ENCODE peak calls at places on chromosomes 12 and 14, in eight cellular contexts. One of them, this sample, is unnamed.

GRCh38 chr14:80992580-80992979 is 37.2 kb downstream of the TSHR start:
- DNase-seq in MM.1S: no peak
- DNase-seq in astrocyte: no peak
- DNase-seq in heart left ventricle: no peak
- DNase-seq in A673: no peak
- DNase-seq in cardiac muscle cell: no peak
- DNase-seq in H1: no peak
- DNase-seq in mammary epithelial cell: no peak
- DNase-seq in this sample: no peak

GRCh38 chr14:99427632-99428315 is 52.9 kb downstream of the SETD3 start:
- DNase-seq in A673: peak; percentile 55
- DNase-seq in astrocyte: peak; percentile 60
- DNase-seq in heart left ventricle: no peak
- DNase-seq in cardiac muscle cell: peak; percentile 18
- DNase-seq in mammary epithelial cell: no peak
- DNase-seq in MM.1S: no peak
- DNase-seq in H1: no peak
- DNase-seq in this sample: no peak

GRCh38 chr12:62671321-62671720 is 204.7 kb downstream of the MON2 start:
- DNase-seq in H1: no peak
- DNase-seq in MM.1S: no peak
- DNase-seq in cardiac muscle cell: no peak
- DNase-seq in heart left ventricle: no peak
- DNase-seq in astrocyte: no peak
- DNase-seq in mammary epithelial cell: peak; percentile 50
- DNase-seq in A673: no peak
- DNase-seq in this sample: no peak

GRCh38 chr14:57533214-57533613 is 39.6 kb upstream of the CCDC198 start:
- DNase-seq in A673: peak; percentile 72
- DNase-seq in heart left ventricle: no peak
- DNase-seq in H1: no peak
- DNase-seq in cardiac muscle cell: peak; percentile 15
- DNase-seq in astrocyte: no peak
- DNase-seq in MM.1S: peak; percentile 23
- DNase-seq in mammary epithelial cell: no peak
- DNase-seq in this sample: no peak

GRCh38 chr12:14994610-14995009 is 21.8 kb downstream of the PDE6H start:
- DNase-seq in cardiac muscle cell: no peak
- DNase-seq in astrocyte: peak; percentile 2
- DNase-seq in mammary epithelial cell: no peak
- DNase-seq in heart left ventricle: no peak
- DNase-seq in A673: no peak
- DNase-seq in MM.1S: no peak
- DNase-seq in H1: no peak
- DNase-seq in this sample: no peak

GRCh38 chr14:36582011-36582873 is at the start of gene NKX2-8:
- DNase-seq in cardiac muscle cell: no peak
- DNase-seq in heart left ventricle: no peak
- DNase-seq in A673: peak; percentile 21
- DNase-seq in H1: peak; percentile 76
- DNase-seq in MM.1S: no peak
- DNase-seq in mammary epithelial cell: peak; percentile 19
- DNase-seq in astrocyte: no peak
- DNase-seq in this sample: no peak

GRCh38 chr12:85299058-85299457 is 19.0 kb downstream of the ALX1 start:
- DNase-seq in cardiac muscle cell: no peak
- DNase-seq in MM.1S: peak; percentile 58
- DNase-seq in H1: no peak
- DNase-seq in astrocyte: no peak
- DNase-seq in heart left ventricle: no peak
- DNase-seq in A673: no peak
- DNase-seq in mammary epithelial cell: no peak
- DNase-seq in this sample: no peak

GRCh38 chr14:54252072-54252730 is 144.6 kb upstream of the CDKN3 start:
- DNase-seq in A673: no peak
- DNase-seq in cardiac muscle cell: peak; percentile 76
- DNase-seq in MM.1S: no peak
- DNase-seq in mammary epithelial cell: peak; percentile 88
- DNase-seq in heart left ventricle: no peak
- DNase-seq in H1: no peak
- DNase-seq in astrocyte: peak; percentile 97
- DNase-seq in this sample: no peak

GRCh38 chr12:95412826-95413311 is 61.1 kb upstream of the METAP2 start:
- DNase-seq in mammary epithelial cell: peak; percentile 79
- DNase-seq in A673: peak; percentile 82
- DNase-seq in astrocyte: peak; percentile 85
- DNase-seq in heart left ventricle: no peak
- DNase-seq in H1: no peak
- DNase-seq in MM.1S: no peak
- DNase-seq in cardiac muscle cell: peak; percentile 87
- DNase-seq in this sample: no peak

GRCh38 chr12:5796171-5797091 is 148.6 kb downstream of the ANO2 start:
- DNase-seq in heart left ventricle: peak; percentile 30
- DNase-seq in H1: peak; percentile 87
- DNase-seq in MM.1S: no peak
- DNase-seq in cardiac muscle cell: peak; percentile 2
- DNase-seq in A673: peak; percentile 47
- DNase-seq in mammary epithelial cell: no peak
- DNase-seq in astrocyte: no peak
- DNase-seq in this sample: no peak

GRCh38 chr12:63844391-63845341 is at the start of gene SRGAP1:
- DNase-seq in astrocyte: peak; percentile 66
- DNase-seq in H1: no peak
- DNase-seq in MM.1S: no peak
- DNase-seq in A673: peak; percentile 83
- DNase-seq in heart left ventricle: peak; percentile 70
- DNase-seq in cardiac muscle cell: peak; percentile 94
- DNase-seq in mammary epithelial cell: peak; percentile 67
- DNase-seq in this sample: peak; percentile 88

GRCh38 chr12:77720258-77720657 is 110.4 kb upstream of the NAV3 start:
- DNase-seq in mammary epithelial cell: no peak
- DNase-seq in heart left ventricle: no peak
- DNase-seq in MM.1S: no peak
- DNase-seq in A673: peak; percentile 75
- DNase-seq in astrocyte: no peak
- DNase-seq in cardiac muscle cell: no peak
- DNase-seq in H1: no peak
- DNase-seq in this sample: no peak

GRCh38 chr12:31896514-31897039 is 62.6 kb upstream of the RESF1 start:
- DNase-seq in mammary epithelial cell: peak; percentile 49
- DNase-seq in heart left ventricle: peak; percentile 40
- DNase-seq in astrocyte: peak; percentile 97
- DNase-seq in MM.1S: peak; percentile 99
- DNase-seq in A673: no peak
- DNase-seq in cardiac muscle cell: peak; percentile 98
- DNase-seq in H1: no peak
- DNase-seq in this sample: no peak

GRCh38 chr12:14771651-14772137 is 31.6 kb downstream of the WBP11 start:
- DNase-seq in H1: no peak
- DNase-seq in MM.1S: peak; percentile 30
- DNase-seq in mammary epithelial cell: no peak
- DNase-seq in cardiac muscle cell: no peak
- DNase-seq in astrocyte: no peak
- DNase-seq in heart left ventricle: no peak
- DNase-seq in A673: peak; percentile 4
- DNase-seq in this sample: no peak

GRCh38 chr12:46603776-46604456 is 221.9 kb downstream of the SLC38A4 start:
- DNase-seq in MM.1S: no peak
- DNase-seq in astrocyte: no peak
- DNase-seq in cardiac muscle cell: no peak
- DNase-seq in H1: no peak
- DNase-seq in A673: no peak
- DNase-seq in heart left ventricle: no peak
- DNase-seq in mammary epithelial cell: no peak
- DNase-seq in this sample: no peak

GRCh38 chr12:47944685-47945340 is 18.6 kb upstream of the TMEM106C start:
- DNase-seq in mammary epithelial cell: peak; percentile 24
- DNase-seq in H1: no peak
- DNase-seq in astrocyte: no peak
- DNase-seq in A673: no peak
- DNase-seq in heart left ventricle: no peak
- DNase-seq in MM.1S: no peak
- DNase-seq in cardiac muscle cell: no peak
- DNase-seq in this sample: no peak

GRCh38 chr12:28217805-28218204 is 27.5 kb downstream of the CCDC91 start:
- DNase-seq in H1: no peak
- DNase-seq in astrocyte: no peak
- DNase-seq in mammary epithelial cell: no peak
- DNase-seq in heart left ventricle: no peak
- DNase-seq in cardiac muscle cell: no peak
- DNase-seq in A673: no peak
- DNase-seq in MM.1S: no peak
- DNase-seq in this sample: no peak

GRCh38 chr12:116924558-116925453 is 14.1 kb downstream of the FBXW8 start:
- DNase-seq in astrocyte: peak; percentile 88
- DNase-seq in MM.1S: peak; percentile 83
- DNase-seq in heart left ventricle: no peak
- DNase-seq in H1: no peak
- DNase-seq in mammary epithelial cell: peak; percentile 88
- DNase-seq in A673: no peak
- DNase-seq in cardiac muscle cell: peak; percentile 57
- DNase-seq in this sample: no peak

GRCh38 chr12:101780599-101780998 is 41.3 kb upstream of the SYCP3 start:
- DNase-seq in heart left ventricle: no peak
- DNase-seq in cardiac muscle cell: no peak
- DNase-seq in MM.1S: no peak
- DNase-seq in A673: no peak
- DNase-seq in astrocyte: no peak
- DNase-seq in mammary epithelial cell: no peak
- DNase-seq in H1: no peak
- DNase-seq in this sample: no peak

GRCh38 chr14:64279719-64280668 is 14.2 kb downstream of the ESR2 start:
- DNase-seq in mammary epithelial cell: peak; percentile 65
- DNase-seq in H1: no peak
- DNase-seq in heart left ventricle: no peak
- DNase-seq in astrocyte: peak; percentile 33
- DNase-seq in MM.1S: no peak
- DNase-seq in cardiac muscle cell: peak; percentile 13
- DNase-seq in A673: no peak
- DNase-seq in this sample: no peak

GRCh38 chr12:60205500-60205899 is 609.7 kb downstream of the SLC16A7 start:
- DNase-seq in MM.1S: no peak
- DNase-seq in H1: no peak
- DNase-seq in heart left ventricle: no peak
- DNase-seq in astrocyte: peak; percentile 57
- DNase-seq in cardiac muscle cell: peak; percentile 52
- DNase-seq in mammary epithelial cell: peak; percentile 49
- DNase-seq in A673: peak; percentile 1
- DNase-seq in this sample: no peak

GRCh38 chr14:24665440-24665991 is 31.5 kb upstream of the GZMB start:
- DNase-seq in H1: no peak
- DNase-seq in astrocyte: no peak
- DNase-seq in cardiac muscle cell: no peak
- DNase-seq in A673: no peak
- DNase-seq in MM.1S: peak; percentile 69
- DNase-seq in heart left ventricle: no peak
- DNase-seq in mammary epithelial cell: peak; percentile 70
- DNase-seq in this sample: no peak

GRCh38 chr14:28754209-28754985 is 12.2 kb upstream of the FOXG1 start:
- DNase-seq in MM.1S: peak; percentile 12
- DNase-seq in cardiac muscle cell: peak; percentile 66
- DNase-seq in mammary epithelial cell: peak; percentile 23
- DNase-seq in heart left ventricle: no peak
- DNase-seq in astrocyte: no peak
- DNase-seq in H1: no peak
- DNase-seq in A673: peak; percentile 67
- DNase-seq in this sample: no peak

GRCh38 chr14:64549805-64550538 is at the start of gene PPP1R36:
- DNase-seq in heart left ventricle: peak; percentile 27
- DNase-seq in mammary epithelial cell: no peak
- DNase-seq in MM.1S: no peak
- DNase-seq in A673: peak; percentile 57
- DNase-seq in H1: peak; percentile 74
- DNase-seq in cardiac muscle cell: no peak
- DNase-seq in astrocyte: no peak
- DNase-seq in this sample: no peak

GRCh38 chr14:67526676-67527459 is 6.2 kb upstream of the PLEKHH1 start:
- DNase-seq in H1: peak; percentile 66
- DNase-seq in heart left ventricle: peak; percentile 13
- DNase-seq in mammary epithelial cell: peak; percentile 51
- DNase-seq in astrocyte: peak; percentile 16
- DNase-seq in cardiac muscle cell: peak; percentile 60
- DNase-seq in MM.1S: peak; percentile 21
- DNase-seq in A673: peak; percentile 70
- DNase-seq in this sample: no peak

DNA sequence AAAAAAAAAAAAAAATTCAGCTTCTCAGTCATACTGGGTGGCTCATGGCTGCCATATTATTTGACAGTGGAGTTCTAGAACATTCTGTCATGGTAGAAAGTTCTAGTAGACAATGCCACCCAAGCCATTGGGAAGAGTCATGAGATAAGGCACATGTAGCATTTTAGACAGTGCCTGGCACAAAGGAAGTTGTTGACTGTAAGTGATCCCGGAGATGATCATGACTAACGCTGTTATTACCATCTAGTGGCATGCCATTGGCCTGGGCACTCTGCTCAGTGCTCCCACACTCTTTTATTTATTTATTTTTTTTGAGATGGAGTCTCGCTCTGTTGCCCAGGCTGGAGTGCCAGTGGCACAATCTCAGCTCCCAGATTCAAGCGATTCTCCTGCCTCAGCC is 80.4 kb downstream of the FOXN4 start:
- DNase-seq in mammary epithelial cell: no peak
- DNase-seq in astrocyte: no peak
- DNase-seq in MM.1S: no peak
- DNase-seq in heart left ventricle: no peak
- DNase-seq in H1: no peak
- DNase-seq in cardiac muscle cell: no peak
- DNase-seq in A673: no peak
- DNase-seq in this sample: no peak
- H3K27ac ChIP-seq in mammary epithelial cell: no peak overlapping the region
- H3K27ac ChIP-seq in astrocyte: no peak overlapping the region
- H3K27ac ChIP-seq in MM.1S: no peak overlapping the region
- H3K27ac ChIP-seq in heart left ventricle: no peak overlapping the region
- H3K27ac ChIP-seq in H1: no peak overlapping the region
- H3K27ac ChIP-seq in cardiac muscle cell: no peak overlapping the region
- H3K27ac ChIP-seq in A673: no peak overlapping the region
- H3K27ac ChIP-seq in this sample: no peak overlapping the region

GRCh38 chr12:52546126-52546525 is 6.8 kb downstream of the KRT71 start:
- DNase-seq in heart left ventricle: no peak
- DNase-seq in A673: no peak
- DNase-seq in cardiac muscle cell: no peak
- DNase-seq in MM.1S: no peak
- DNase-seq in astrocyte: no peak
- DNase-seq in H1: peak; percentile 50
- DNase-seq in mammary epithelial cell: no peak
- DNase-seq in this sample: no peak
- TF ChIP-seq CTCF in heart left ventricle: no peak
- TF ChIP-seq CTCF in A673: no peak
- TF ChIP-seq CTCF in cardiac muscle cell: no peak
- TF ChIP-seq CTCF in MM.1S: no peak
- TF ChIP-seq CTCF in astrocyte: no peak
- TF ChIP-seq CTCF in H1: peak; percentile 9
- TF ChIP-seq CTCF in mammary epithelial cell: no peak
- TF ChIP-seq CTCF in this sample: no peak

GRCh38 chr12:56348776-56349175 is 10.1 kb downstream of the IL23A start:
- DNase-seq in MM.1S: no peak
- DNase-seq in cardiac muscle cell: no peak
- DNase-seq in heart left ventricle: no peak
- DNase-seq in H1: no peak
- DNase-seq in A673: no peak
- DNase-seq in astrocyte: no peak
- DNase-seq in mammary epithelial cell: no peak
- DNase-seq in this sample: no peak
- H3K36me3 ChIP-seq in MM.1S: peaks cover 21% of the 10 kb centered on the region
- H3K36me3 ChIP-seq in cardiac muscle cell: peaks cover 43% of the 10 kb centered on the region
- H3K36me3 ChIP-seq in heart left ventricle: peaks cover 100% of the 10 kb centered on the region
- H3K36me3 ChIP-seq in H1: peaks cover 33% of the 10 kb centered on the region
- H3K36me3 ChIP-seq in A673: peaks cover 48% of the 10 kb centered on the region
- H3K36me3 ChIP-seq in astrocyte: peaks cover 34% of the 10 kb centered on the region
- H3K36me3 ChIP-seq in mammary epithelial cell: peaks cover 31% of the 10 kb centered on the region
- H3K36me3 ChIP-seq in this sample: peaks cover 77% of the 10 kb centered on the region

GRCh38 chr14:23447634-23448353 is 12.3 kb upstream of the MYH7 start:
- DNase-seq in MM.1S: no peak
- DNase-seq in mammary epithelial cell: no peak
- DNase-seq in H1: peak; percentile 11
- DNase-seq in astrocyte: no peak
- DNase-seq in heart left ventricle: no peak
- DNase-seq in cardiac muscle cell: no peak
- DNase-seq in A673: no peak
- DNase-seq in this sample: no peak
- H3K27ac ChIP-seq in MM.1S: no peak overlapping the region
- H3K27ac ChIP-seq in mammary epithelial cell: no peak overlapping the region
- H3K27ac ChIP-seq in H1: no peak overlapping the region
- H3K27ac ChIP-seq in astrocyte: no peak overlapping the region
- H3K27ac ChIP-seq in heart left ventricle: no peak overlapping the region
- H3K27ac ChIP-seq in cardiac muscle cell: peak overlapping the region; percentile 100
- H3K27ac ChIP-seq in A673: no peak overlapping the region
- H3K27ac ChIP-seq in this sample: no peak overlapping the region